ENCODE peak calls at places on chromosomes 2 and 18, in six cellular contexts. D is sigmoid colon, V is transverse colon, T is stomach, E is A549, P is K562. Q is an unnamed sample.

GRCh38 chr2:12555012-12555645 is 161.6 kb upstream of the TRIB2 start:
- DNase-seq in D (no peak), V (no peak), T (no peak), E (no peak), P (peak; percentile 22), Q (no peak)

GRCh38 chr2:209956276-209956675 is 46.2 kb upstream of the RPE start:
- DNase-seq in D (no peak), V (no peak), T (peak; percentile 48), E (no peak), P (no peak), Q (no peak)

GRCh38 chr2:195343942-195344530 is 313.0 kb upstream of the SLC39A10 start:
- DNase-seq in D (no peak), V (no peak), T (no peak), E (no peak), P (no peak), Q (no peak)

GRCh38 chr2:53131416-53131815 is 636.2 kb upstream of the CHAC2 start:
- DNase-seq in D (no peak), V (no peak), T (no peak), E (peak; percentile 2), P (no peak), Q (no peak)

GRCh38 chr2:160073284-160073888 is 11.0 kb upstream of the PLA2R1 start:
- DNase-seq in D (no peak), V (no peak), T (no peak), E (no peak), P (no peak), Q (no peak)

GRCh38 chr18:26503382-26503781 is 45.0 kb downstream of the KCTD1 start:
- DNase-seq in D (no peak), V (no peak), T (no peak), E (no peak), P (no peak), Q (no peak)

GRCh38 chr2:173752152-173752551 is 213.0 kb downstream of the SP3 start:
- DNase-seq in D (no peak), V (no peak), T (no peak), E (no peak), P (no peak), Q (no peak)

GRCh38 chr2:13001408-13001807 is 284.7 kb downstream of the TRIB2 start:
- DNase-seq in D (no peak), V (no peak), T (no peak), E (no peak), P (no peak), Q (no peak)

GRCh38 chr2:194380011-194380410 is 1277.0 kb upstream of the SLC39A10 start:
- DNase-seq in D (no peak), V (no peak), T (no peak), E (no peak), P (no peak), Q (no peak)

GRCh38 chr2:3755277-3755676 is 51.9 kb downstream of the DCDC2C start:
- DNase-seq in D (no peak), V (no peak), T (no peak), E (no peak), P (no peak), Q (no peak)

GRCh38 chr2:144890828-144891227 is 370.9 kb upstream of the ZEB2 start:
- DNase-seq in D (no peak), V (no peak), T (no peak), E (peak; percentile 2), P (peak; percentile 71), Q (no peak)

GRCh38 chr18:40088130-40088529 is 1866.9 kb upstream of the PIK3C3 start:
- DNase-seq in D (no peak), V (no peak), T (no peak), E (no peak), P (no peak), Q (no peak)

GRCh38 chr18:48732767-48733424 is 194.1 kb downstream of the CTIF start:
- DNase-seq in D (no peak), V (no peak), T (no peak), E (no peak), P (peak; percentile 35), Q (no peak)

GRCh38 chr18:76275913-76276312 is 219.1 kb downstream of the ZNF516 start:
- DNase-seq in D (no peak), V (no peak), T (no peak), E (no peak), P (no peak), Q (no peak)

GRCh38 chr2:30548386-30548785 is 101.3 kb downstream of the LCLAT1 start:
- DNase-seq in D (no peak), V (no peak), T (no peak), E (no peak), P (no peak), Q (no peak)

GRCh38 chr2:197600306-197600705 is 75.1 kb downstream of the RFTN2 start:
- DNase-seq in D (no peak), V (no peak), T (no peak), E (no peak), P (no peak), Q (no peak)

GRCh38 chr2:67476808-67477790 is 80.0 kb downstream of the ETAA1 start:
- DNase-seq in D (peak; percentile 64), V (peak; percentile 45), T (no peak), E (peak; percentile 27), P (peak; percentile 18), Q (no peak)

GRCh38 chr2:231614559-231615057 is 21.9 kb downstream of the TEX44 start:
- DNase-seq in D (no peak), V (no peak), T (peak; percentile 41), E (no peak), P (no peak), Q (peak; percentile 83)

GRCh38 chr2:70089946-70090523 is 2.8 kb downstream of the PCBP1 start:
- DNase-seq in D (no peak), V (no peak), T (no peak), E (no peak), P (no peak), Q (peak; percentile 34)

GRCh38 chr2:230868947-230869690 is 4.4 kb downstream of the ITM2C start:
- DNase-seq in D (no peak), V (no peak), T (peak; percentile 20), E (no peak), P (no peak), Q (no peak)

GRCh38 chr18:29154758-29155725 is 978.1 kb upstream of the CDH2 start:
- DNase-seq in D (no peak), V (no peak), T (no peak), E (no peak), P (no peak), Q (no peak)

GRCh38 chr2:3611611-3612010 is 16.7 kb downstream of the COLEC11 start:
- DNase-seq in D (peak; percentile 28), V (no peak), T (peak; percentile 15), E (no peak), P (no peak), Q (peak; percentile 34)

GRCh38 chr2:69200107-69200520 is 186.9 kb downstream of the GFPT1 start:
- DNase-seq in D (peak; percentile 70), V (peak; percentile 25), T (no peak), E (no peak), P (no peak), Q (peak; percentile 82)

GRCh38 chr2:207256476-207257207 is 90.9 kb upstream of the KLF7 start:
- DNase-seq in D (no peak), V (no peak), T (no peak), E (no peak), P (no peak), Q (no peak)

GRCh38 chr2:232871835-232872736 is 2.0 kb downstream of the SNORC start:
- DNase-seq in D (peak; percentile 81), V (no peak), T (no peak), E (no peak), P (no peak), Q (no peak)
- TF ChIP-seq EP300 in D (no peak), V (no peak), T (no peak), E (no peak), P (no peak), Q (no peak)

DNA sequence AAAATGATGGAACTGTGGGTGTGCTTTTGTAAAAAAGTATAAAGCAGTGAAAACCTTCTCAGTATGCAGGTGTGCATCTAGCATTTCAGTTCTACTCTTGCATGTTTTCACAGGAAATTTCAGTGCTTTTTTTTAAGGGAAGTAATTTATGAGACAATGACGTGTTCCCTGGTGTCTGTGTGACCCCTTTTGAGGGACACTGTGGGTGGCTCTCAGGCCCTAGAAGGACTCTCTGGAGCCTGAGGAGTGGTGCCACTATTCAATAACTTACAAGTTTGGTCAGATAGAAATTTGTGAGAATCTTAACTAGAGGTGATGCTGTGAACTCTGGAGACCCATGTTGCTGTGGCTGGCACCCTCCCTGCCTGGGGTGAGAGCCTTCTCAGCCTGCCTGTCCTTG is 364.6 kb downstream of the RNF144A start:
- DNase-seq in D (no peak), V (no peak), T (no peak), E (no peak), P (no peak), Q (no peak)
- TF ChIP-seq EP300 in D (no peak), V (no peak), T (no peak), E (no peak), P (no peak), Q (no peak)

DNA sequence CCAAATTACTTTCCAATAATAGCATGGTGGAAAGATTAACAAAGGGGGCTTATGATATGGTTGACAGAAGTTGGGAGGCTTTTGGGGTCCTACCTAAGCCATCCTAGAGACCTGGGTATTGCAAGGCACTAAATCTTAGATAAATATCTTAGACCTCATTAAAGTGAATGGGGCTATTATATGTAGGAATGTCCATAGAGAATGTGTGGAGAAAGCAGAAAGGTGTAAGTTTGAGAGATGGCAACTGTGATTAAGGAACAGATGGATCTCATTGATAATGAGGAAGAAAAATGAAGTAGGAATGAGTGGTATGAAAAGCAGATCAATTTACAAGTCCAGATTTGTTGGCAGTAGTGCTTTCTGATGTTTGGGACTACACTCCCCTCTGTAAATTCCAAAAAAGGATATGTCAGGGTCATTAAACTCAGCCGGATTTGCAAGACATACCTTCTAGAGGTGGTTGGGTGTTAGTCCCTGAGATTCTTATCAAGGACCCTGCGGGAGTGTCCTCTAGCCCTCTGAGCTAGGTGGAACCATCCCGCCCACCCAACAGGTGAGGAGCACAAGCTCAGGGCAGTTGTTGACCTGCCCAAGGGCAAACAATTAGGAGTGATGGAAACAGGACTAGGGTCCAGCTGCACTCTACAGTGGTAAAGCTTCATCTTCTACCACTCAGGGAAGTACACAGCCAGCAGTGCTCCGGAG is 12.1 kb downstream of the TCF7L1 start:
- DNase-seq in D (no peak), V (no peak), T (no peak), E (no peak), P (no peak), Q (no peak)
- TF ChIP-seq EP300 in D (no peak), V (no peak), T (no peak), E (no peak), P (no peak), Q (no peak)

DNA sequence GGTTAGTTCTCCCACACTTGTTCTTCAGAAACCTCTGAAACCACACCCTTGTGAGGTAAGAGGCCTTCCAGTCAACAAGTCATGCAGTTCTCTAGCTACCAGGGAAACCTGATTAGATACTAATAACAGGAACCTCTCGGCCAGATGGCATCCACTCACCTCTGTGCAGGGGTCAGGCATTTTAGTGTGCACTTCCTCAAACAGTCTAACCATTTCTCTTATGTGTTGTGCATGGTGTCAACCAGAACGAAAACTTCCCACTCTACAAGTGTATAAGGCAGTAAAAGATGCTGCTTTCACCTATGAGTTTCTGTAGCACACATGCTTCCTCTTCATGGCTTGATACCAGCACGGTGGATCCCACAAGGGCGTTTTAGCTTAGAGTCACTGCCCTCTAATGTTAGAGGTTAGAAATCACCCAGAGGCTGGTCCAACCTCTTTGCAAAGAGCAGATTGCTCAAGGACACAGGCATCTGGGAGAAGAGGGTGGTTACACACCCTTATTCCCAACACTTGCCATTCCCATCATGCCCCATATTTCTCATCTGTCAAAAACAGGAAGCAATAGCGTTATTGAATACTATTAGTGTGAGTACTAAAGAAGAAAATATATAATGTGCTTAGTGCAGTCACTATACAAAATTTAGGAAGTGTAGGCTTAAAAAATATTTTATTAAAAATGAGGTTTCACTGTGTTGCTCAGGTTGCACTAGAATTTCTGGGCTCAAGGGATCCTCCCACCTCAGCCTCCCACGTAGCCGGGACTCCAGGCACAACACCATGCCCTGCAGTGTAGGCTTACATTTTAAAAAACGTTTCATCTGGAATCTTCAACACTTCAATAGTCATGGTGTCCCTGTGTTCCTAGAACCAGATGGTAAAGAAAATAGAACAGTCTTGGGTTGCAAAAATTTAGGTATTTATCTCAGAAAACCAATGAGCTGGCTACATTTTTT is 34.5 kb upstream of the RAB31 start:
- DNase-seq in D (no peak), V (peak; percentile 56), T (peak; percentile 74), E (peak; percentile 94), P (peak; percentile 73), Q (no peak)
- TF ChIP-seq EP300 in D (no peak), V (no peak), T (no peak), E (no peak), P (no peak), Q (no peak)